ENCODE peak calls at places on chromosome 13, in four cellular contexts. One of them, this sample, is unnamed. For H3K27me3, the result is how much of the 10 kb centered on the place peaks cover.

GRCh38 chr13:33611016-33611805 is 206.7 kb upstream of the RFC3 start:
- DNase-seq in small intestine: peak
- DNase-seq in cardiac muscle cell: peak
- DNase-seq in CD4-positive, alpha-beta T cell: no peak
- DNase-seq in this sample: peak

GRCh38 chr13:30835442-30835841 is 70.6 kb upstream of the MEDAG start:
- DNase-seq in small intestine: peak
- DNase-seq in cardiac muscle cell: peak
- DNase-seq in CD4-positive, alpha-beta T cell: no peak
- DNase-seq in this sample: no peak

GRCh38 chr13:50123862-50124535 is 108.8 kb downstream of the KCNRG start:
- DNase-seq in small intestine: peak
- DNase-seq in cardiac muscle cell: peak
- DNase-seq in CD4-positive, alpha-beta T cell: peak
- DNase-seq in this sample: peak

GRCh38 chr13:91313103-91313502 is 34.4 kb upstream of the MIR17HG start:
- DNase-seq in small intestine: peak
- DNase-seq in cardiac muscle cell: peak
- DNase-seq in CD4-positive, alpha-beta T cell: no peak
- DNase-seq in this sample: no peak

GRCh38 chr13:42000836-42001235 is 39.9 kb upstream of the VWA8 start:
- DNase-seq in small intestine: no peak
- DNase-seq in cardiac muscle cell: no peak
- DNase-seq in CD4-positive, alpha-beta T cell: no peak
- DNase-seq in this sample: no peak

GRCh38 chr13:46288570-46289259 is 77.0 kb downstream of the LRRC63 start:
- DNase-seq in small intestine: peak
- DNase-seq in cardiac muscle cell: peak
- DNase-seq in CD4-positive, alpha-beta T cell: no peak
- DNase-seq in this sample: no peak

GRCh38 chr13:99422556-99423220 is 78.6 kb upstream of the TM9SF2 start:
- DNase-seq in small intestine: no peak
- DNase-seq in cardiac muscle cell: no peak
- DNase-seq in CD4-positive, alpha-beta T cell: no peak
- DNase-seq in this sample: peak

GRCh38 chr13:99227331-99227900 is 26.8 kb downstream of the UBAC2 start:
- DNase-seq in small intestine: no peak
- DNase-seq in cardiac muscle cell: no peak
- DNase-seq in CD4-positive, alpha-beta T cell: no peak
- DNase-seq in this sample: no peak

GRCh38 chr13:61685683-61686013 is 270.0 kb upstream of the PCDH20 start:
- DNase-seq in small intestine: peak
- DNase-seq in cardiac muscle cell: no peak
- DNase-seq in CD4-positive, alpha-beta T cell: no peak
- DNase-seq in this sample: no peak

GRCh38 chr13:98364648-98365047 is 187.6 kb upstream of the RNF113B start:
- DNase-seq in small intestine: no peak
- DNase-seq in cardiac muscle cell: no peak
- DNase-seq in CD4-positive, alpha-beta T cell: no peak
- DNase-seq in this sample: no peak

GRCh38 chr13:70457474-70457873 is 349.2 kb upstream of the KLHL1 start:
- DNase-seq in small intestine: no peak
- DNase-seq in cardiac muscle cell: no peak
- DNase-seq in CD4-positive, alpha-beta T cell: no peak
- DNase-seq in this sample: no peak

GRCh38 chr13:72983085-72983768 is 75.6 kb upstream of the KLF5 start:
- DNase-seq in small intestine: peak
- DNase-seq in cardiac muscle cell: peak
- DNase-seq in CD4-positive, alpha-beta T cell: no peak
- DNase-seq in this sample: no peak

GRCh38 chr13:66014757-66015156 is 1215.4 kb downstream of the PCDH9 start:
- DNase-seq in small intestine: no peak
- DNase-seq in cardiac muscle cell: no peak
- DNase-seq in CD4-positive, alpha-beta T cell: no peak
- DNase-seq in this sample: no peak

GRCh38 chr13:32376642-32377418 is 51.1 kb downstream of the N4BP2L1 start:
- DNase-seq in small intestine: no peak
- DNase-seq in cardiac muscle cell: no peak
- DNase-seq in CD4-positive, alpha-beta T cell: no peak
- DNase-seq in this sample: no peak

DNA sequence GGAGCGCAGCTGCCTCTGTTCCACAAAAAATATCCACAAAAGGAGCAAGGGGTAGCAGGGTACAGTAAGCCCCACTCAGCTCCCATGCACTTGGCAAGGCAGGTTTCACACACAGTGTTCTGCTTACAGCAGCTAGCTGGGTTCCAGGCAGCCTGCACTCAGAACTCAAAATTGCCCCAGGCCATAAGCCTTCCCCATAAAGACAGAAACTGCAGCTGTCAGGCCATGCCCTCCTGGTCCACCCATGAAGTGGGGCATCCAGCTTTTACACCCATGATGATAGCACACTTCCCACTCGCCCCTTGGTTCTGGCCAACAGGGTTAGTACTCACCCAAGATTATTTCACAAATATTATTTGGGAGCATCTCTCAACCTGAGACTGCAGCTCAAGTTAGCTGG is 130.1 kb downstream of the CYSLTR2 start:
- DNase-seq in small intestine: no peak
- DNase-seq in cardiac muscle cell: no peak
- DNase-seq in CD4-positive, alpha-beta T cell: no peak
- DNase-seq in this sample: no peak
- H3K27me3 ChIP-seq in small intestine: under half
- H3K27me3 ChIP-seq in cardiac muscle cell: under half
- H3K27me3 ChIP-seq in CD4-positive, alpha-beta T cell: under half
- H3K27me3 ChIP-seq in this sample: under half

GRCh38 chr13:90256746-90257145 is 1090.7 kb upstream of the MIR17HG start:
- DNase-seq in small intestine: no peak
- DNase-seq in cardiac muscle cell: no peak
- DNase-seq in CD4-positive, alpha-beta T cell: no peak
- DNase-seq in this sample: no peak

GRCh38 chr13:90258129-90258528 is 1089.4 kb upstream of the MIR17HG start:
- DNase-seq in small intestine: no peak
- DNase-seq in cardiac muscle cell: no peak
- DNase-seq in CD4-positive, alpha-beta T cell: no peak
- DNase-seq in this sample: no peak

GRCh38 chr13:90254437-90254836 is 1093.0 kb upstream of the MIR17HG start:
- DNase-seq in small intestine: no peak
- DNase-seq in cardiac muscle cell: no peak
- DNase-seq in CD4-positive, alpha-beta T cell: no peak
- DNase-seq in this sample: no peak

DNA sequence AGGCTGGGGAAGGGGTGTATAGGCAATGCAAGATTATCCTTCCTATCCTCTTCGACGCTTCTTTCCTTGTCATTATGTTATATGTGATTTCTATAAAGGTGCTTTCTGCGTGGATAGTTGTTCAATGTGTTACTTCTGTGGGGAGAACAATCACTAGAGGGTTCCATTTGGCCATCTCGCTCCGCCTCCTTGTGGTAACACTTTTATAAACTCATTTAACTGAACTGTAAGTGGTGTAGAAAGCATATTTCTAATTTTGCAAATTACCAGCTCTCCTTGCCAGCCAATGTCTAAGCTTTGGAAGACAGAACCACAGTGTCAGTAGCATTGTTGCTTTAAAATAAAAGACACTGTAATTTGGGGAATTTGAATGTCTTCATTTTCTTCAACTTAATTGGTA is 1093.7 kb upstream of the MIR17HG start:
- DNase-seq in small intestine: no peak
- DNase-seq in cardiac muscle cell: no peak
- DNase-seq in CD4-positive, alpha-beta T cell: no peak
- DNase-seq in this sample: no peak
- H3K27me3 ChIP-seq in small intestine: under half
- H3K27me3 ChIP-seq in cardiac muscle cell: under half
- H3K27me3 ChIP-seq in CD4-positive, alpha-beta T cell: under half
- H3K27me3 ChIP-seq in this sample: under half

DNA sequence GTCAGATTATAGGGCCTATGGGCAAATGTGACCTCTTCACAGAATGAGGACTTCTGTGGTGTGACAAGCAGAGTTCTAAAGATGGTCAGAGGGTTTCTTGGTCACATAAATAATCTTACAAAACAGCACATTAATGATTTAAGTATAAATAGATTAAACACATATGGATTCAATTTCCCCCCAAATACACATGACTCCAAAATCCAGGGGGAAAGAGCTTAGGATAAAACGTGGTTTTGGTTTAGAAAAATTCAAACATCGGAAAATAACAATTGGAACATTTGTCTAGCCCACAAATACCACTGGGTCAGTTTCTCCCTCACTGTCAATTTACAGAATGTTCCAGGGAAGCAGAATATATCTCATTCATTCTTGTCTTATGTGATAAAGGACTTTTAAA is 283.1 kb downstream of the COG6 start:
- DNase-seq in small intestine: no peak
- DNase-seq in cardiac muscle cell: no peak
- DNase-seq in CD4-positive, alpha-beta T cell: no peak
- DNase-seq in this sample: no peak
- H3K27me3 ChIP-seq in small intestine: under half
- H3K27me3 ChIP-seq in cardiac muscle cell: under half
- H3K27me3 ChIP-seq in CD4-positive, alpha-beta T cell: under half
- H3K27me3 ChIP-seq in this sample: under half

GRCh38 chr13:111448504-111448903 is 128.1 kb downstream of the TEX29 start:
- DNase-seq in small intestine: no peak
- DNase-seq in cardiac muscle cell: no peak
- DNase-seq in CD4-positive, alpha-beta T cell: no peak
- DNase-seq in this sample: no peak

GRCh38 chr13:111451402-111451801 is 131.0 kb downstream of the TEX29 start:
- DNase-seq in small intestine: no peak
- DNase-seq in cardiac muscle cell: no peak
- DNase-seq in CD4-positive, alpha-beta T cell: no peak
- DNase-seq in this sample: no peak

GRCh38 chr13:111449041-111449440 is 128.6 kb downstream of the TEX29 start:
- DNase-seq in small intestine: no peak
- DNase-seq in cardiac muscle cell: no peak
- DNase-seq in CD4-positive, alpha-beta T cell: no peak
- DNase-seq in this sample: peak
- H3K27me3 ChIP-seq in small intestine: under half
- H3K27me3 ChIP-seq in cardiac muscle cell: under half
- H3K27me3 ChIP-seq in CD4-positive, alpha-beta T cell: under half
- H3K27me3 ChIP-seq in this sample: under half

GRCh38 chr13:112233716-112234115 is 142.4 kb upstream of the SPACA7 start:
- DNase-seq in small intestine: no peak
- DNase-seq in cardiac muscle cell: no peak
- DNase-seq in CD4-positive, alpha-beta T cell: no peak
- DNase-seq in this sample: no peak
- H3K27me3 ChIP-seq in small intestine: under half
- H3K27me3 ChIP-seq in cardiac muscle cell: under half
- H3K27me3 ChIP-seq in CD4-positive, alpha-beta T cell: under half
- H3K27me3 ChIP-seq in this sample: under half

This sample was measured in breast epithelium.